ENCODE peak calls at places on chromosomes 7 and 10, in six cellular contexts. A, N, Q, M, Z and V are unnamed samples.

GRCh38 chr10:11337516-11337915 is 273.9 kb downstream of the USP6NL start:
- DNase-seq in A (no peak), M (no peak), Z (no peak), N (no peak), Q (no peak), V (no peak)

GRCh38 chr7:17939670-17940301 is 508 bp downstream of the SNX13 start:
- DNase-seq in A (peak), Q (peak), N (peak), M (peak), Z (peak), V (peak)

GRCh38 chr7:28629216-28629848 is 217.0 kb downstream of the CREB5 start:
- DNase-seq in Q (no peak), N (no peak), Z (peak), M (no peak), A (peak), V (no peak)

GRCh38 chr7:135169936-135170222 is 628 bp downstream of the CYREN start:
- DNase-seq in Q (no peak), Z (no peak), M (no peak), A (no peak), N (peak), V (no peak)

GRCh38 chr10:74406006-74406405 is 255.0 kb downstream of the ADK start:
- DNase-seq in N (no peak), M (no peak), Z (no peak), A (no peak), Q (no peak), V (no peak)

GRCh38 chr7:57250801-57251200 is 118.6 kb upstream of the ZNF479 start:
- DNase-seq in M (no peak), A (no peak), Q (no peak), Z (no peak), N (no peak), V (no peak)

GRCh38 chr7:25795824-25796235 is 356.2 kb upstream of the NFE2L3 start:
- DNase-seq in A (no peak), M (no peak), N (no peak), Z (no peak), Q (no peak), V (no peak)

GRCh38 chr7:147547252-147547897 is 1043.2 kb upstream of the C7orf33 start:
- DNase-seq in A (no peak), N (no peak), Z (peak), M (no peak), Q (no peak), V (peak)

GRCh38 chr7:131625817-131626372 is 69.5 kb upstream of the PODXL start:
- DNase-seq in M (peak), A (peak), N (no peak), Z (peak), Q (no peak), V (peak)

GRCh38 chr7:30888783-30889182 is 22.9 kb upstream of the AQP1 start:
- DNase-seq in M (no peak), N (no peak), Q (no peak), A (no peak), Z (peak), V (peak)

GRCh38 chr10:74058658-74059057 is 60.7 kb downstream of the VCL start:
- DNase-seq in Z (peak), N (peak), M (no peak), A (no peak), Q (no peak), V (no peak)

GRCh38 chr10:33703897-33704825 is 369.7 kb upstream of the NRP1 start:
- DNase-seq in Z (peak), A (no peak), Q (no peak), M (no peak), N (no peak), V (peak)

GRCh38 chr10:74823791-74824183 is 2.6 kb upstream of the KAT6B start:
- DNase-seq in Q (no peak), Z (no peak), M (no peak), A (no peak), N (no peak), V (no peak)

GRCh38 chr7:46071076-46071475 is 150.0 kb upstream of the IGFBP3 start:
- DNase-seq in A (no peak), N (no peak), M (no peak), Z (peak), Q (no peak), V (no peak)

GRCh38 chr10:12617205-12618175 is 268.1 kb downstream of the CAMK1D start:
- DNase-seq in Z (no peak), A (no peak), Q (no peak), N (no peak), M (no peak), V (no peak)

GRCh38 chr10:63521389-63522128 is at the start of gene REEP3:
- DNase-seq in N (peak), Q (peak), A (peak), Z (peak), M (peak), V (peak)

GRCh38 chr7:156903232-156903909 is 10.4 kb upstream of the LMBR1 start:
- DNase-seq in Z (peak), A (peak), Q (no peak), M (no peak), N (no peak), V (peak)

GRCh38 chr10:77165445-77166316 is 471.9 kb downstream of the KCNMA1 start:
- DNase-seq in N (peak), A (no peak), Q (no peak), M (peak), Z (peak), V (peak)

GRCh38 chr10:80207768-80208385 is 2.5 kb upstream of the ANXA11 start:
- DNase-seq in N (no peak), Q (no peak), A (no peak), M (peak), Z (no peak), V (no peak)

GRCh38 chr10:15518256-15518655 is 147.2 kb upstream of the FAM171A1 start:
- DNase-seq in M (no peak), A (no peak), Q (no peak), N (no peak), Z (no peak), V (no peak)

GRCh38 chr7:19530852-19531251 is 178.0 kb downstream of the POLR1F start:
- DNase-seq in N (no peak), M (no peak), Q (no peak), Z (no peak), A (no peak), V (no peak)

GRCh38 chr7:64628192-64628591 is 37.7 kb upstream of the ZNF107 start:
- DNase-seq in Z (no peak), A (no peak), N (no peak), Q (no peak), M (no peak), V (no peak)